ENCODE peak calls at places on chromosome 11, in four cellular contexts. L, O, T and Q are unnamed samples.

GRCh38 chr11:86678296-86678695 is 5.9 kb upstream of the ME3 start:
- DNase-seq in T (no peak), L (no peak), O (no peak), Q (no peak)

GRCh38 chr11:86047275-86047991 is 21.5 kb downstream of the PICALM start:
- DNase-seq in L (no peak), T (no peak), O (no peak), Q (no peak)

GRCh38 chr11:77171885-77172665 is 44.0 kb downstream of the MYO7A start:
- DNase-seq in O (no peak), L (no peak), T (peak), Q (peak)

GRCh38 chr11:100810666-100811065 is 123.6 kb downstream of the ARHGAP42 start:
- DNase-seq in L (no peak), T (no peak), O (no peak), Q (no peak)

GRCh38 chr11:65065898-65066297 is 7.5 kb upstream of the NAALADL1 start:
- DNase-seq in O (no peak), T (no peak), L (no peak), Q (no peak)

GRCh38 chr11:120827820-120828219 is 196.1 kb upstream of the TBCEL start:
- DNase-seq in T (no peak), O (no peak), L (no peak), Q (no peak)

GRCh38 chr11:134101292-134101691 is 32.4 kb downstream of the JAM3 start:
- DNase-seq in O (no peak), L (no peak), T (no peak), Q (no peak)

GRCh38 chr11:26286472-26287066 is 45.4 kb upstream of the ANO3 start:
- DNase-seq in L (no peak), O (peak), T (peak), Q (peak)

GRCh38 chr11:6646040-6646439 is 9.6 kb downstream of the DCHS1 start:
- DNase-seq in O (no peak), T (peak), L (no peak), Q (no peak)

GRCh38 chr11:43250309-43250708 is 61.5 kb upstream of the API5 start:
- DNase-seq in L (no peak), T (no peak), O (no peak), Q (no peak)

GRCh38 chr11:15418887-15419286 is 304.2 kb downstream of the INSC start:
- DNase-seq in L (no peak), T (no peak), O (no peak), Q (no peak)

GRCh38 chr11:9462172-9462799 is 1.5 kb downstream of the ZNF143 start:
- DNase-seq in L (no peak), O (no peak), T (no peak), Q (no peak)

GRCh38 chr11:78181155-78181554 is 7.3 kb downstream of the KCTD21 start:
- DNase-seq in L (no peak), O (no peak), T (no peak), Q (no peak)

GRCh38 chr11:71977090-71977489 is 21.6 kb upstream of the IL18BP start:
- DNase-seq in L (no peak), O (no peak), T (no peak), Q (no peak)

GRCh38 chr11:41842673-41843072 is 383.2 kb upstream of the LRRC4C start:
- DNase-seq in T (no peak), O (no peak), L (no peak), Q (no peak)

GRCh38 chr11:133669371-133670046 is 137.2 kb upstream of the OPCML start:
- DNase-seq in O (no peak), T (no peak), L (no peak), Q (no peak)

GRCh38 chr11:18495268-18495667 is 31.5 kb downstream of the TSG101 start:
- DNase-seq in T (no peak), L (no peak), O (no peak), Q (no peak)

GRCh38 chr11:63862923-63863322 is 24.0 kb downstream of the MARK2 start:
- DNase-seq in T (no peak), L (no peak), O (peak), Q (peak)

GRCh38 chr11:67496113-67496512 is 9.1 kb downstream of the PITPNM1 start:
- DNase-seq in T (no peak), O (no peak), L (no peak), Q (no peak)

GRCh38 chr11:61889831-61890230 is 1.5 kb downstream of the FADS3 start:
- DNase-seq in O (no peak), T (no peak), L (no peak), Q (no peak)

GRCh38 chr11:86809561-86809960 is 9.2 kb downstream of the PRSS23 start:
- DNase-seq in O (no peak), L (no peak), T (no peak), Q (no peak)

DNA sequence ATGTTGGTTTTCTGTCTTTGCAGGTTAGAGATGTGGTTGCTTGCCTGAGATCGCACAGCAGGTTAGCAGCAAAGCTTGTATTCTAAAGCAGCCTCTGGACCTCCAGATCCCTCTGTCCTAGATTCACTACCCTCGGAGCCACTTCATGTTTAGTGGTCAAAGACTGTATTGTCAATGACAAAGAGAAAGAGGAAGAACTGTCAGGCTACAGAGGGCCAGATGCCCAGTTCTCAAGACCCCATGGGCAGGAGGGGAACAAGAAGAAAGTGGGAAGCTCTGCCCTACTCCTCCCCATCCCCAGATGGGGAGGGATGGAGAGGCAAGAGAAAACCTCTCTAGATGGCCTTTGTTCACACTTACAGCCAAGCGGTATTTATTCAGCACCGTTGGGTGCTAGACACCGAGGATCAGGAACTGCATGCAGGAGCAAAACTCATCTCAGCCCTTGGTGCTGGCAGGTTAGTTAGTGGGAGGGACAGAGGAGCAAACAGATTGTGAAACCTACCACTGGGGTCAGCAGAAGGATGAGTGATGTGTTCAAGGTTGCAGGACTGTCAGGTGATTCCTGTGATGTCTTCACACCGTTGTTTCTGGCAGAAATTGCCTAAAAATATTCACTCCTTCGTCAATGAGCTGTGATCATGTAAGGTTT is 38.3 kb upstream of the PTPRJ start:
- DNase-seq in L (no peak), O (peak), T (peak), Q (peak)
- TF ChIP-seq CHD4 in L (no peak), O (no peak), T (no peak), Q (no peak)

DNA sequence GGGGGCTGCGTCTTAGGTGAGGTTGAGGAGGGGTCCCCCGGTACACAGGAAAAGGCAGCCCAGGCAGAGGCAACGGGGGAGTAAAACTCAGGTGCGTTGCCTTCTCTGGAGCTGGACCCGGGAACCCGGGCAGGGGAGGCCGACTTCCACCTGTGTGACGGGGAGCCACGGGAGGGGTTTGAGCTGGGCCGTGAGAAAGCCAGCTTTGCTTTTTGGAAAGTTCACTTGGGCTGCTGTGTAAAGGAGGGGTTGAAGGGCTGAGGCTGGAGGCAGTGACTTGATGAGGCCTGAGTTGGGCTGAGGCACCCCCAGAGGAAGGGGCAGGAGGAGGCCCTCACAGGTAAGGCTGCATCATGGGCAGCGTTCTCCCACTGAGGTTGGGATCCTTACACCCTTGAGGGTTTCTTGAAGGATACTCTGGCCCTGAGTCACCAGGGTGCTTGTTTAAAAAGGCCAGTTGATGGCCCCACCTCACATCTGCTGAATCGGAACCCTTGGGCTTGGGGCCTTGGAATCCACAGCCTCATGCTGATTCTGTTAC is 47.2 kb downstream of the CHRDL2 start:
- DNase-seq in L (no peak), T (no peak), O (no peak), Q (no peak)
- TF ChIP-seq CHD4 in L (no peak), T (no peak), O (no peak), Q (no peak)

GRCh38 chr11:2417856-2418705 is 17.5 kb downstream of the TSSC4 start:
- DNase-seq in L (no peak), O (no peak), T (no peak), Q (no peak)

GRCh38 chr11:2418961-2419360 is 18.4 kb downstream of the TSSC4 start:
- DNase-seq in O (no peak), T (no peak), L (no peak), Q (no peak)

GRCh38 chr11:2421226-2421994 is 20.9 kb downstream of the TSSC4 start:
- DNase-seq in T (no peak), L (no peak), O (no peak), Q (no peak)

GRCh38 chr11:2420502-2421225 is 20.1 kb downstream of the TSSC4 start:
- DNase-seq in T (peak), L (no peak), O (peak), Q (peak)

DNA sequence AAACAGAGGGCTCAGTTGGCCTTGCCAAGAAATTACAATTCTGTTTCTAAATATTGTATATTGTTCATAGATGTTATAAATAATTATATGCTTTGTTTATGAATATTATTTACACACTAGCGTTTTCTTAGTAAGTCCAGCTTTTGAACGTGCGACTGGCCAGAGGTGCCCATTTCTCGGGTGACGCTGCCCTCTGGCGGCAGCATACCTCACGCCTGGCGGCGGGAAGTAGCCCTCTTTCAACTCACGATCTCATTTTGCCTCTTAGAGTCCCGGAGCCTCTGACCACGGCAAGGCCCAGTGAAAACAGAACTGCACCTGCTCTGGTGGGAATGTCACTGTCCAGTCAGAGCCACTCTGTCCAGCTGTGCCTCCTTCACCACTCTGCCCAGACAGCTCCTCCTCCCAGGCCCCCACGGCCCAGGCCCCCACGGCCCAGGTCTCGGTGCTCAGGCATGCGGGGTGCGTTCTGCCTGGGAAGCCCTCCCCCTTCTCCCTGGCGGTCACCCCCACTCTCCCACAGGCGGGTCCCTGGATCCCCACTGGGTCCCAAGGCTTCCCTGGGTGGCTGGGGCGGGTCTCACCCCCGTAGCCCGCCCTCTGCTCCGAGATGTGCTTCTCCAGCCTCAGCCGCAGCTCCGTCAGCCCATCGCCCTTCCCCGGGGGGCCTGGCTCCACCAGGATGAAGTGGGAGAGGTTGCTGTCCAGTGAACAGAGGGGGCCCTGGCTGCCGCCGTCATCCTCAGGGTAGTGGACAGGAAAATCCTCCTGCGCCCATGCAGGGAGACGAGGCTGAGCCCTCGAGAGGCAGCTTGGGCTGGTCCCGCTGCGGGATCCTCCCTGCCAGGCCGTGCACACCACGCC is 19.3 kb downstream of the TSSC4 start:
- DNase-seq in O (peak), T (peak), L (peak), Q (peak)
- TF ChIP-seq CHD4 in O (no peak), T (no peak), L (no peak), Q (no peak)

DNA sequence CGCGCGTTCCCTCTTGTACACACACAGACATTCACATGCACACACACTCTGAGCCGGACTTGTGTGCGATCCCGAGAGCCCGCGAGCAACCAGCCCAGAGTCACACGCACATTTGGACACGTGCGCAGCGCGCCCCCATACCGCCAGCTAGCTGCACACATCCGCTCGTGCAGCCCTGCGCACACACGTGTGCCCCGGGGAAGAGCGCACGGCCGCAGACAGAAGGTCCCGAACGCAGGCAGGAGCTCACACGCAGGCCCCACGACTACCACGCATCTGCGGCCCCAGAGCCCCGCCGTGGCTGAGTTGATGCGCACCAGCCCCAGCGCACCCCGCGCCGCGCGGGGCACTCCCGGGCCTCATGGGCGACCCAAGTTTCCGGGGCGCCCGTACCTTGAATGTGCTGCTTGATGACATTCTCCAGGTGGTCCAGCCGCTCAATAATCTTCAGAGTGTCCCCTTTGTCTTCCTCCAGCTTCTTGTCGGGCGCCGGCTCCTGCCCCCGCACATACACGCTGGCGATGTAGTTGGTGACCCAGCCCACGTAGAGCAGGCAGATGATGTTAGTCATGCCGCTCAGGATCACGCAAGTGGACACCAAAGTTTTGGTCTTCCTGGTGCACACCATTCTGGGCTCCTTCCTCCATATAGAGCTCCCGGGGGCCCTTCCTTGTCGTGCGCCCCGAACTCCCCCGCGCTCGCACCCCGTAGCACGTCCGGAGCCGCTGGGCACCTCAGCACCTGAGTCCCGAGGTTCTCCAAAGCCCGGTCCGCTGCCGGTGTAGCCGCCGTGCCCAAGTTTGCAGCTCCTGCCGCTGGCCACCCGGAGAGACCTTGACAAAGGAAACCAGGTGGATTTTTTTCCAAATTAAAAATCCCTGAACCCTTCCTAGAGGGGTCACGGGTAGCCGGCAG is 582 bp downstream of the GALNT18 start:
- DNase-seq in O (peak), L (no peak), T (no peak), Q (no peak)
- TF ChIP-seq CHD4 in O (no peak), L (no peak), T (no peak), Q (no peak)

GRCh38 chr11:114563077-114563476 is 3.4 kb upstream of the NXPE1 start:
- DNase-seq in O (peak), T (no peak), L (no peak), Q (no peak)
- TF ChIP-seq CHD4 in O (no peak), T (no peak), L (no peak), Q (no peak)

GRCh38 chr11:21110378-21110777 is 441.0 kb downstream of the NELL1 start:
- DNase-seq in T (no peak), O (no peak), L (no peak), Q (no peak)

GRCh38 chr11:21104641-21105040 is 435.3 kb downstream of the NELL1 start:
- DNase-seq in O (no peak), L (no peak), T (no peak), Q (no peak)

GRCh38 chr11:21105196-21105917 is 436.0 kb downstream of the NELL1 start:
- DNase-seq in T (no peak), O (no peak), L (no peak), Q (no peak)
- TF ChIP-seq CHD4 in T (no peak), O (no peak), L (no peak), Q (no peak)

GRCh38 chr11:33543823-33544222 is 156.8 kb downstream of the C11orf91 start:
- DNase-seq in O (no peak), T (no peak), L (no peak), Q (no peak)

GRCh38 chr11:33540946-33541915 is 159.4 kb downstream of the C11orf91 start:
- DNase-seq in O (no peak), T (no peak), L (no peak), Q (no peak)

GRCh38 chr11:33545941-33546340 is 154.7 kb downstream of the C11orf91 start:
- DNase-seq in L (no peak), T (no peak), O (no peak), Q (no peak)

GRCh38 chr11:33544593-33545373 is 155.8 kb downstream of the C11orf91 start:
- DNase-seq in O (no peak), T (no peak), L (no peak), Q (no peak)

DNA sequence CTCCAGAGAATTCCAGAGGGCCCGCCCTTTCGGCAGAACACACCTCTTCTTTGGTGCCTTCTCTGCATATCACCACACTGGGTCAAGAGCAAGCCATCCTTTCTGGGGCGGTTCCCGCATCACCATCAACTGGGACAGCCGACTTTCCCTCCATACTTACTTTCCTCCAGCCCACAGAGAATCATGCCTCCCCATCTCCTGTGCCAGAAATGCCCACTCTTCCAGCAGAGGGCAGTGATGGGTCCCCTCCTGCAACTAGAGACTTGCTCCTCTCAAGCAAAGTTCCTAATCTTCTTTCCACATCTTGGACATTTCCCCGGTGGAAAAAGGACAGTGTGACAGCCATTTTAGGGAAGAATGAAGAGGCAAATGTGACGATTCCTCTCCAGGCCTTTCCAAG is 157.7 kb downstream of the C11orf91 start:
- DNase-seq in O (peak), L (no peak), T (peak), Q (peak)
- TF ChIP-seq CHD4 in O (no peak), L (no peak), T (no peak), Q (no peak)

DNA sequence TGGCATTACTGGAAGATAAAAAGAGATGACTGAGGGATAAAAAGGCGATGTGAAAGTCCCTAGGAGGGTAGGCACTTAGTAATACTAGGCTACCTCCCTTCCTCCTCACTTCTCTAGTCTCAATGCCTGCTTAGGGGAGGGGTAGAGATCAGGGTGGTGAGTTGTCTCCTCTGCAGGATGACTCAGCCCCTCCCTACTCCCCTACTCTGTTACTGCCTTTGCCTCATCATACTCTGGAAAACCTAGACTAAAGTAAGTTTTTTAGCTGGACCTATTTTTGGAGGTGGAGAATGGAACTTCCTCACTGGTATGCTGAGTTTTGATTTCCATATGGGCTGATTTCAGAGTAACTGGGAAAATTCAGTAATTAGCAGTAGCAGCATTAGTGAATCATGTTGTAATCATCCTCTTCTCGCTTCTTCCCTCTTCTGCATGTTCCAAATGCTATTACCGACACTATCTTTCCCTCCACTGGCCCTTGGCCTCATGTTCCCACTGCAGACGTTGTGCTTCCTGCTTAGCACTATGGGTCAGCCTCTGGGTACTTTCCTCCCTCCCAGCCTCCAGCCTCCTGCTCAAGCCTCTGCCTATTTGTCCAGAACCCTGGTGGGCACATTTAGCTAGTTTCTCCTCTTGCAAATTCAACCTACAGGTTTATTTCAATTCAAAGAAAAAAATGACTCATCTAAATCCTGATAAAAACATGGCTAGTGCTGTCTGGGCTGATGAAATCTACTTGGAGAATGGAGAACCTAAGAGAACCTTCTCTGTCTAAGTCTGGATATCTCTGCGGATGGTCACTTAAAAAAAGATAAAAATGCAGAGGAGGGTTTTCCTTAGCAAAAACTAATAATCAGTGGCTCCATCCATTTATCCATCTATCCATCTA is 281.7 kb downstream of the ST3GAL4 start:
- DNase-seq in L (no peak), T (no peak), O (peak), Q (no peak)
- TF ChIP-seq CHD4 in L (no peak), T (no peak), O (no peak), Q (no peak)